ENCODE peak calls at places on chromosomes 6 and 20, in seven cellular contexts. Q, B, A, D, O, R and H are unnamed samples.

GRCh38 chr20:32984631-32985354 is 19.4 kb downstream of the SUN5 start:
- DNase-seq in Q (no peak), B (no peak), A (no peak), D (no peak), O (no peak), R (no peak), H (no peak)

GRCh38 chr6:13302751-13303667 is 25.3 kb downstream of the TBC1D7 start:
- DNase-seq in Q (peak), B (peak), A (peak), D (peak), O (peak), R (peak), H (peak)

GRCh38 chr20:45229264-45230056 is 8.3 kb downstream of the SEMG2 start:
- DNase-seq in Q (peak), B (no peak), A (no peak), D (no peak), O (no peak), R (peak), H (no peak)

GRCh38 chr6:105116150-105116549 is 63.7 kb downstream of the POPDC3 start:
- DNase-seq in Q (no peak), B (no peak), A (no peak), D (no peak), O (no peak), R (no peak), H (no peak)

GRCh38 chr6:43939281-43940070 is 169.5 kb downstream of the VEGFA start:
- DNase-seq in Q (no peak), B (no peak), A (no peak), D (no peak), O (no peak), R (no peak), H (peak)

GRCh38 chr6:52537001-52537753 is 39.7 kb downstream of the TRAM2 start:
- DNase-seq in Q (no peak), B (no peak), A (peak), D (no peak), O (no peak), R (peak), H (no peak)

GRCh38 chr6:116062496-116062895 is 1.8 kb upstream of the FRK start:
- DNase-seq in Q (no peak), B (no peak), A (no peak), D (no peak), O (no peak), R (no peak), H (no peak)

GRCh38 chr6:107490568-107491058 is 696 bp downstream of the SOBP start:
- DNase-seq in Q (no peak), B (no peak), A (no peak), D (no peak), O (no peak), R (peak), H (no peak)

GRCh38 chr6:129117355-129117754 is 234.4 kb downstream of the LAMA2 start:
- DNase-seq in Q (no peak), B (no peak), A (no peak), D (no peak), O (no peak), R (no peak), H (no peak)

GRCh38 chr20:25051386-25052155 is 6.4 kb downstream of the ACSS1 start:
- DNase-seq in Q (no peak), B (no peak), A (no peak), D (no peak), O (no peak), R (no peak), H (peak)

GRCh38 chr20:41693136-41693979 is 75.2 kb upstream of the CHD6 start:
- DNase-seq in Q (peak), B (peak), A (peak), D (peak), O (peak), R (peak), H (peak)

GRCh38 chr20:62764156-62764935 is 31.9 kb upstream of the MRGBP start:
- DNase-seq in Q (no peak), B (no peak), A (no peak), D (no peak), O (no peak), R (no peak), H (peak)

GRCh38 chr6:85673198-85674139 is 30.8 kb upstream of the SYNCRIP start:
- DNase-seq in Q (no peak), B (no peak), A (no peak), D (no peak), O (no peak), R (no peak), H (no peak)

GRCh38 chr6:7785243-7785941 is 59.5 kb downstream of the BMP6 start:
- DNase-seq in Q (no peak), B (peak), A (no peak), D (no peak), O (no peak), R (no peak), H (no peak)

GRCh38 chr6:81643156-81643555 is 109.3 kb downstream of the TENT5A start:
- DNase-seq in Q (no peak), B (no peak), A (no peak), D (no peak), O (no peak), R (no peak), H (no peak)

GRCh38 chr6:95354551-95354950 is 222.8 kb upstream of the MANEA start:
- DNase-seq in Q (no peak), B (no peak), A (no peak), D (no peak), O (no peak), R (no peak), H (no peak)

GRCh38 chr6:95357380-95358025 is 219.8 kb upstream of the MANEA start:
- DNase-seq in Q (no peak), B (no peak), A (no peak), D (no peak), O (no peak), R (no peak), H (no peak)

DNA sequence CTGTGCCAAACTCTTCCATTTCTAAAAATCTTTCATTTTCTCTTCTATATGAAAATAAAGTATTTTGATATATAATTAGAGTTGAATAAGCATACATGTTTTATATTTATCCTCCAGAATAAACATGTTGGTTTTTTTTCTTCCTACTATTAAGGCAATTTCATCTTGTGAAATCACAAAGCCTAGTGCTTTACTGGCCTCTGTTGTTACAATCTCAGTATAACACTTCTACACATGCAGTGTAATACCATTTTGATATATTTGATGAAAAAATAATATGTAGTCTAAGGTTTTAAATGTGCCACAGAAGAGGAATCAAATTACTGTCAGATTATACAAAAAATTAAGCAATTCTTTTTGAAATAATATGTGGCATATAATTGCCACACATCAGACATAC is 225.3 kb upstream of the MANEA start:
- DNase-seq in Q (no peak), B (no peak), A (no peak), D (no peak), O (no peak), R (no peak), H (no peak)
- TF ChIP-seq CTCF in Q (no peak), B (no peak), A (no peak), D (no peak), O (no peak), R (no peak), H (no peak)

GRCh38 chr6:373773-374724 is 17.5 kb upstream of the IRF4 start:
- DNase-seq in Q (no peak), B (peak), A (no peak), D (no peak), O (peak), R (no peak), H (no peak)
- TF ChIP-seq CTCF in Q (peak), B (peak), A (no peak), D (peak), O (no peak), R (no peak), H (no peak)

GRCh38 chr6:144480518-144480917 is 195.4 kb downstream of the UTRN start:
- DNase-seq in Q (no peak), B (no peak), A (no peak), D (no peak), O (no peak), R (no peak), H (no peak)

GRCh38 chr6:144479991-144480390 is 194.9 kb downstream of the UTRN start:
- DNase-seq in Q (no peak), B (no peak), A (no peak), D (no peak), O (no peak), R (no peak), H (no peak)

GRCh38 chr6:144485531-144485930 is 200.4 kb downstream of the UTRN start:
- DNase-seq in Q (no peak), B (no peak), A (no peak), D (peak), O (no peak), R (no peak), H (no peak)

GRCh38 chr6:144481527-144481926 is 196.4 kb downstream of the UTRN start:
- DNase-seq in Q (no peak), B (no peak), A (no peak), D (no peak), O (no peak), R (no peak), H (no peak)

GRCh38 chr6:144482142-144482541 is 197.0 kb downstream of the UTRN start:
- DNase-seq in Q (peak), B (peak), A (peak), D (peak), O (peak), R (peak), H (no peak)
- TF ChIP-seq CTCF in Q (peak), B (peak), A (peak), D (peak), O (peak), R (peak), H (peak)

GRCh38 chr6:26660096-26660425 is 515 bp upstream of the ZNF322 start:
- DNase-seq in Q (no peak), B (no peak), A (no peak), D (no peak), O (peak), R (peak), H (no peak)
- TF ChIP-seq CTCF in Q (no peak), B (peak), A (no peak), D (peak), O (peak), R (no peak), H (no peak)

DNA sequence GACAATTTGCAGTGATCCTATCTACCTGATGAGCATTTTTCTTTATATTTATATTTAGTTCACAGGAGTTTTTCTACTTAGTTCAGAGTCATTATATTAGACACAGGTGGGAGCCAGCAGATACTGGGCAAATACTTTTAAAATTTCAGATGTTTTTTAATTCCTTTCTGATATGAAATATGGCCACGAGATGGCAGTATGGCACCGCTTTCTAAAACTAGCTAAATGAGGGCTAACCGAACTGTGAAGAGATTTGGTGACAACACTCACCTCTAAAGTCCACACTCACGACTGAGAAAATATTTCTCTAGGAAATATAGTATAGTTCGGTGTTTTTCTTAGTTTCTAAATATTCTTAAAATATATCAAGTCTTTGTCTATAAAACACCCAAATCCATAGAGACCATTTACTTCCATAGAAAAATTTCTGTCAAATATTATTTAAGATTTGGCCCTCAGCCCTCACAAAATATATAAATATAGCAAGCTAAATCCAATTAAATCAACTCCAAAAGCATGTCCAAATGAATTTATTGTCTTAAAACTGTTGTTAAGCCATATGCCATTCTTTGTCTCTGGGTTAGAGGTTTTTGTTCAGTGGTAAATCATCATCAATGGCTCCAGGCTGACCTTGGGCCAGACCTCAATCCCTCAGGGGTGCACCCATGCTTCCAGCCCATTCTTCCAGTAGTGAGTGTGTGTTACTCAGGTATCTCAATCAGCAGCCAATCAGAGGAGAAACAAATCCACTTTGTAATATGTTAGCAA is 63.6 kb downstream of the HUS1B start:
- DNase-seq in Q (no peak), B (peak), A (peak), D (no peak), O (peak), R (peak), H (no peak)
- TF ChIP-seq CTCF in Q (peak), B (peak), A (peak), D (peak), O (peak), R (peak), H (peak)

DNA sequence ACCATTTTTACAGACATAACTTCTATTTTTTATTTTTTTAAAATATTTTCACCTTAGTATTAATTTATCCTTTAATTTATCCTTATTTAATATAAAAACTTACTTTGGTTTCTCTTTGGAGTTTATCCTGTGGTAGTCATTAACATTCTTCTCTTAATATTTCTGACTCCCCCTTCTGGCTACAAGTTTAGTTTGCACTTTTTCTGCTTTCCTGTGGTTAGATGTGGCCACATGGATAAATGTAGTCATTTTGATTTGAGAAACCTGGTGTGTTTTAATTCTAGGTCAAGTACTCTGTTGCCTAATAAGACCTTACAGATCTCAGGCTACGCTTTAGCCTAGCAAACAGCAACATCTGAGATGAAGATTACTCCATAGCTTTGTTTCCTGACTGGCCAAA is 1187.5 kb downstream of the HACE1 start:
- DNase-seq in Q (no peak), B (no peak), A (no peak), D (no peak), O (peak), R (no peak), H (no peak)
- TF ChIP-seq CTCF in Q (no peak), B (no peak), A (no peak), D (no peak), O (peak), R (no peak), H (no peak)

GRCh38 chr6:111872521-111873177 is 603 bp downstream of the FYN start:
- DNase-seq in Q (peak), B (peak), A (peak), D (no peak), O (peak), R (peak), H (no peak)
- TF ChIP-seq CTCF in Q (no peak), B (peak), A (peak), D (no peak), O (no peak), R (no peak), H (no peak)